ENCODE peak calls at places on chromosomes 5 and 9, in six cellular contexts. B is mesenchymal stem cell, O is IMR-90, H is neuronal stem cell, S is H1, R is trophoblast cell. C is an unnamed sample.

GRCh38 chr5:178650214-178650613 is 23.4 kb upstream of the CLK4 start:
- DNase-seq in B (no peak), O (no peak), H (no peak), S (no peak), R (no peak), C (no peak)

GRCh38 chr5:174307656-174308271 is 262.3 kb downstream of the NSG2 start:
- DNase-seq in B (no peak), O (no peak), H (no peak), S (no peak), R (no peak), C (peak; percentile 20)

GRCh38 chr9:99024959-99025358 is 80.0 kb upstream of the TGFBR1 start:
- DNase-seq in B (no peak), O (peak; percentile 84), H (no peak), S (no peak), R (no peak), C (no peak)

GRCh38 chr5:153151558-153151957 is 338.9 kb upstream of the GRIA1 start:
- DNase-seq in B (no peak), O (no peak), H (no peak), S (no peak), R (no peak), C (no peak)

GRCh38 chr5:111070272-111071134 is 1.0 kb upstream of the TSLP start:
- DNase-seq in B (peak; percentile 57), O (no peak), H (peak; percentile 49), S (no peak), R (no peak), C (peak; percentile 70)

GRCh38 chr5:126438871-126439270 is 15.7 kb downstream of the GRAMD2B start:
- DNase-seq in B (no peak), O (peak; percentile 23), H (no peak), S (no peak), R (peak; percentile 85), C (no peak)

GRCh38 chr5:149611327-149611726 is 30.0 kb downstream of the ARHGEF37 start:
- DNase-seq in B (peak; percentile 79), O (peak; percentile 94), H (no peak), S (no peak), R (no peak), C (no peak)

GRCh38 chr5:131460867-131461572 is 174.0 kb downstream of the RAPGEF6 start:
- DNase-seq in B (peak; percentile 9), O (peak; percentile 11), H (no peak), S (no peak), R (no peak), C (no peak)

GRCh38 chr9:81601639-81602623 is 87.4 kb downstream of the TLE1 start:
- DNase-seq in B (peak; percentile 56), O (peak; percentile 72), H (no peak), S (no peak), R (no peak), C (no peak)

GRCh38 chr5:27571681-27572080 is 533.3 kb upstream of the CDH9 start:
- DNase-seq in B (no peak), O (no peak), H (no peak), S (no peak), R (no peak), C (no peak)

GRCh38 chr5:78972654-78973428 is 12.3 kb downstream of the ARSB start:
- DNase-seq in B (peak; percentile 42), O (peak; percentile 67), H (no peak), S (no peak), R (no peak), C (no peak)

GRCh38 chr5:96569770-96570169 is 92.4 kb upstream of the CAST start:
- DNase-seq in B (no peak), O (no peak), H (no peak), S (no peak), R (no peak), C (no peak)

GRCh38 chr9:86098793-86099694 is at the start of gene GOLM1:
- DNase-seq in B (peak; percentile 70), O (peak; percentile 60), H (peak; percentile 63), S (no peak), R (peak; percentile 41), C (peak; percentile 44)

GRCh38 chr5:126233256-126233655 is 190.0 kb upstream of the GRAMD2B start:
- DNase-seq in B (no peak), O (no peak), H (no peak), S (no peak), R (no peak), C (no peak)

GRCh38 chr9:127344373-127344995 is 52.5 kb upstream of the SLC2A8 start:
- DNase-seq in B (peak; percentile 38), O (peak; percentile 64), H (no peak), S (no peak), R (peak; percentile 68), C (no peak)

GRCh38 chr9:94927048-94927761 is 200.7 kb downstream of the AOPEP start:
- DNase-seq in B (no peak), O (no peak), H (no peak), S (no peak), R (no peak), C (no peak)

GRCh38 chr5:146947181-146947941 is 68.8 kb upstream of the PPP2R2B start:
- DNase-seq in B (peak; percentile 8), O (peak; percentile 4), H (peak; percentile 20), S (no peak), R (no peak), C (no peak)

GRCh38 chr5:72612810-72613209 is 105.6 kb upstream of the ZNF366 start:
- DNase-seq in B (no peak), O (peak; percentile 25), H (no peak), S (no peak), R (no peak), C (no peak)

GRCh38 chr9:110099236-110099741 is 108.7 kb downstream of the C9orf152 start:
- DNase-seq in B (peak; percentile 80), O (peak; percentile 84), H (no peak), S (no peak), R (peak; percentile 90), C (no peak)

GRCh38 chr5:45695011-45695667 is 1.0 kb downstream of the HCN1 start:
- DNase-seq in B (no peak), O (no peak), H (no peak), S (no peak), R (no peak), C (peak; percentile 39)

GRCh38 chr5:116518423-116518822 is 56.2 kb downstream of the SEMA6A start:
- DNase-seq in B (no peak), O (no peak), H (no peak), S (no peak), R (no peak), C (no peak)

GRCh38 chr5:74199436-74200210 is 440.9 kb downstream of the ENC1 start:
- DNase-seq in B (peak; percentile 54), O (peak; percentile 74), H (no peak), S (no peak), R (peak; percentile 97), C (no peak)

GRCh38 chr9:87578625-87579024 is 81.0 kb downstream of the DAPK1 start:
- DNase-seq in B (peak; percentile 75), O (no peak), H (no peak), S (no peak), R (no peak), C (no peak)

GRCh38 chr9:136808075-136808780 is 480 bp downstream of the RABL6 start:
- DNase-seq in B (peak; percentile 18), O (no peak), H (no peak), S (no peak), R (no peak), C (peak; percentile 34)

GRCh38 chr9:97830884-97831829 is 21.9 kb upstream of the FOXE1 start:
- DNase-seq in B (no peak), O (no peak), H (no peak), S (no peak), R (no peak), C (peak; percentile 52)

GRCh38 chr5:6780802-6781391 is 67.7 kb downstream of the TENT4A start:
- DNase-seq in B (no peak), O (no peak), H (no peak), S (no peak), R (no peak), C (no peak)

GRCh38 chr5:163914911-163915310 is 409.5 kb downstream of the MAT2B start:
- DNase-seq in B (no peak), O (no peak), H (no peak), S (no peak), R (peak; percentile 23), C (peak; percentile 29)

GRCh38 chr5:67003906-67004729 is 192.5 kb downstream of the CD180 start:
- DNase-seq in B (peak; percentile 87), O (peak; percentile 88), H (peak; percentile 53), S (peak; percentile 62), R (peak; percentile 94), C (peak; percentile 93)
- H3K14ac ChIP-seq in B (no peak overlapping the region), O (peak overlapping the region; percentile 98), H (no peak overlapping the region), S (no peak overlapping the region), R (no peak overlapping the region), C (peak overlapping the region; percentile 52)

GRCh38 chr5:34449639-34450038 is 206.5 kb upstream of the RAI14 start:
- DNase-seq in B (no peak), O (no peak), H (no peak), S (no peak), R (no peak), C (no peak)

GRCh38 chr5:34450338-34450737 is 205.8 kb upstream of the RAI14 start:
- DNase-seq in B (no peak), O (no peak), H (no peak), S (no peak), R (no peak), C (no peak)

GRCh38 chr5:34452170-34452828 is 203.8 kb upstream of the RAI14 start:
- DNase-seq in B (peak; percentile 35), O (peak; percentile 52), H (no peak), S (no peak), R (peak; percentile 1), C (no peak)

DNA sequence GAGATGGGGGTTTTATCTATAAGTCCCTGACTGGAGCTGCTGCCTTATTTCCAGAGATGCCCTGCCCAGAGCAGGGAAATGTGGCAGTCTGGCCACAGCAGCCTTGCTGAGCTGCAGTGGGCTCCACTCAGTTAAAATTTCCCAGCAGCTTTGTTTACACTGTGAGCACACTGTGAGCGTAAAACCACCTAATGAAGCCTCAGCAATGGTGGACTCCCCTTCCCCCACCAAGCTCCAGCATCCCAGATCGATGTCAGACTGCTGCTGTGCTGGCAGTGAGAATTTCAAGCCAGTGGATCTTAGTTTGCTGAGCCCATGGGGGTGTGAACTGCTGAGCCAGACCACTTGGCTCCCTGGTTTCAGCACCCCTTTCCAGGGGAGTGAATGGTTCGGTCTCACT is 208.7 kb upstream of the RAI14 start:
- DNase-seq in B (no peak), O (no peak), H (no peak), S (no peak), R (no peak), C (no peak)
- H3K14ac ChIP-seq in B (no peak overlapping the region), O (no peak overlapping the region), H (no peak overlapping the region), S (no peak overlapping the region), R (no peak overlapping the region), C (no peak overlapping the region)

DNA sequence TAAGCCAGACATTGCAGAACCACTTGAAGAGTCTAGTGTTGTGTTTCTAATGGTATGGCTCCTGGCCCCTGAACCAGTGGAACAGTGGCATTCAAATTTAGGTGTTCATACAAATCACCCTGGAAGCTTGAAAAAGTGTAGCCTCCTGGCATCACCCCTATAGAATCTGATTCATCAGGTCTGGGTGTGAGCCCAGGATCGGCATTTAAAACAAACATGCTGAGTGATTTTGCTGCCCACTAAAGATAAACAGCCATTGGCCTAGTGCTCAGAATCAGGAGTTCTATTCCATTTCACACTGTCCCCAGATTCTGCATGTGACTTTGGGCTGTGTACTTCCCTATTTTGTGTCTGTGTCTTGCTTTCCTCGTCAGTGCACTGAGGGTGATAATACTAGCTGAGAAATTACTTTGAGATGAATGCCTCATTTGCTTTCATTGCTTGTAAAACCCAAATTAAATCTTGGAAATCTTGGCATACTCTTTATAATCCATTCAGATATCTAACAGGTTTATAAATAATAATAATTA is 241.5 kb upstream of the CLINT1 start:
- DNase-seq in B (no peak), O (no peak), H (no peak), S (no peak), R (no peak), C (no peak)
- H3K14ac ChIP-seq in B (no peak overlapping the region), O (no peak overlapping the region), H (no peak overlapping the region), S (no peak overlapping the region), R (no peak overlapping the region), C (no peak overlapping the region)

GRCh38 chr9:135773094-135773493 is 71.1 kb downstream of the KCNT1 start:
- DNase-seq in B (no peak), O (no peak), H (no peak), S (no peak), R (no peak), C (no peak)
- H3K14ac ChIP-seq in B (no peak overlapping the region), O (no peak overlapping the region), H (peak overlapping the region; percentile 99), S (no peak overlapping the region), R (no peak overlapping the region), C (no peak overlapping the region)